ENCODE peak calls at places on chromosome 3, in four cellular contexts. One of them, this sample, is unnamed.

GRCh38 chr3:133600682-133601081 is 27.2 kb downstream of the CDV3 start:
- DNase-seq in HCT116: no peak
- DNase-seq in SK-N-SH: no peak
- DNase-seq in GM23248: no peak
- DNase-seq in this sample: no peak

GRCh38 chr3:127448161-127448561 is 142.4 kb downstream of the TPRA1 start:
- DNase-seq in SK-N-SH: peak; percentile 52
- DNase-seq in HCT116: no peak
- DNase-seq in GM23248: peak; percentile 14
- DNase-seq in this sample: no peak

GRCh38 chr3:18795078-18795477 is 353.2 kb upstream of the KCNH8 start:
- DNase-seq in GM23248: no peak
- DNase-seq in HCT116: no peak
- DNase-seq in SK-N-SH: no peak
- DNase-seq in this sample: no peak

GRCh38 chr3:165946360-165946759 is 109.1 kb upstream of the BCHE start:
- DNase-seq in HCT116: no peak
- DNase-seq in SK-N-SH: no peak
- DNase-seq in GM23248: no peak
- DNase-seq in this sample: no peak

GRCh38 chr3:42229266-42229941 is 36.6 kb downstream of the CCK start:
- DNase-seq in SK-N-SH: no peak
- DNase-seq in GM23248: no peak
- DNase-seq in HCT116: no peak
- DNase-seq in this sample: no peak

GRCh38 chr3:32643354-32643753 is 41.6 kb upstream of the CNOT10 start:
- DNase-seq in HCT116: no peak
- DNase-seq in SK-N-SH: no peak
- DNase-seq in GM23248: no peak
- DNase-seq in this sample: no peak

GRCh38 chr3:86929046-86929445 is 61.9 kb downstream of the VGLL3 start:
- DNase-seq in SK-N-SH: no peak
- DNase-seq in GM23248: no peak
- DNase-seq in HCT116: no peak
- DNase-seq in this sample: no peak

GRCh38 chr3:120198305-120198878 is 86.6 kb downstream of the GPR156 start:
- DNase-seq in SK-N-SH: no peak
- DNase-seq in HCT116: peak; percentile 8
- DNase-seq in GM23248: peak; percentile 52
- DNase-seq in this sample: peak; percentile 13

GRCh38 chr3:124117486-124117885 is 125.6 kb upstream of the ROPN1 start:
- DNase-seq in SK-N-SH: no peak
- DNase-seq in HCT116: no peak
- DNase-seq in GM23248: peak; percentile 91
- DNase-seq in this sample: no peak

GRCh38 chr3:77071806-77072205 is 31.9 kb downstream of the ROBO2 start:
- DNase-seq in SK-N-SH: no peak
- DNase-seq in HCT116: no peak
- DNase-seq in GM23248: no peak
- DNase-seq in this sample: no peak

GRCh38 chr3:128489860-128490649 is 2.9 kb downstream of the GATA2 start:
- DNase-seq in GM23248: peak; percentile 73
- DNase-seq in HCT116: no peak
- DNase-seq in SK-N-SH: no peak
- DNase-seq in this sample: no peak
- H3K4me1 ChIP-seq in GM23248: peaks cover 8% of the 10 kb centered on the region
- H3K4me1 ChIP-seq in HCT116: peaks cover 27% of the 10 kb centered on the region
- H3K4me1 ChIP-seq in SK-N-SH: peaks cover 18% of the 10 kb centered on the region
- H3K4me1 ChIP-seq in this sample: no peaks in the 10 kb centered on the region

DNA sequence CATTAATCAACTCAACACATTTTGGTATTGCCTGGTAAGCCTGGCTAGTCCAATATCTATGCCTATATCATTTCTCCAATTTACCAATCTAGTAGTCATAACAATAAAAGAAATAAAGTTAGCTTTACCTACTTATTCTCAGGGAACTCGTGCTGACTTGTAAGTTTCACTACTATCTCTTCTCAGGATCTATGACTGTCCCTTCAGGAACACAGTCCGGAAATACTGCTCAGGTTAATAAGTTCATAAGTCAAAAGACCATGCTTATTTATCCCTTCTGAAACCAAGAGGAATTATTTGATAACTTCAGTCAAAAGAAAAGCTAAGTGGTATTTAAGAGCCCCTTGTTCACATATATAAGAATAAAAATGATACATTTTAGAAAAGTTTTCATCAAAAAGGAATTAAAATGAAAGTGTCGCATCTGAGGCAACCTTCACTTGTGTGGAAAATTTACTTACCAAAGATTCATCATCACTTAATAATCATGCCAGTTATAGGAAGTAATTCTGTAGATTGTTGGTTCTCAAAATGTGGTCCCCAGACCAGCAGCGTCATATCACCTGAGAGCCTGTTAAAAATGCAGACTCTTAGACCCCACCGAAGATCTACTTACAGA is 15.5 kb upstream of the THRB start:
- DNase-seq in SK-N-SH: no peak
- DNase-seq in GM23248: no peak
- DNase-seq in HCT116: no peak
- DNase-seq in this sample: no peak
- H3K36me3 ChIP-seq in SK-N-SH: no peaks in the 10 kb centered on the region
- H3K36me3 ChIP-seq in GM23248: no peaks in the 10 kb centered on the region
- H3K36me3 ChIP-seq in HCT116: no peaks in the 10 kb centered on the region
- H3K36me3 ChIP-seq in this sample: no peaks in the 10 kb centered on the region

GRCh38 chr3:171863920-171864319 is 20.8 kb downstream of the TMEM212 start:
- DNase-seq in GM23248: no peak
- DNase-seq in SK-N-SH: no peak
- DNase-seq in HCT116: no peak
- DNase-seq in this sample: no peak

GRCh38 chr3:171862993-171863521 is 19.9 kb downstream of the TMEM212 start:
- DNase-seq in SK-N-SH: no peak
- DNase-seq in GM23248: no peak
- DNase-seq in HCT116: no peak
- DNase-seq in this sample: no peak

GRCh38 chr3:171865191-171865865 is 22.2 kb downstream of the TMEM212 start:
- DNase-seq in HCT116: no peak
- DNase-seq in GM23248: peak; percentile 7
- DNase-seq in SK-N-SH: no peak
- DNase-seq in this sample: no peak

GRCh38 chr3:171862392-171862791 is 19.2 kb downstream of the TMEM212 start:
- DNase-seq in GM23248: no peak
- DNase-seq in HCT116: no peak
- DNase-seq in SK-N-SH: no peak
- DNase-seq in this sample: no peak

GRCh38 chr3:171860830-171861535 is 17.8 kb downstream of the TMEM212 start:
- DNase-seq in GM23248: peak; percentile 51
- DNase-seq in SK-N-SH: no peak
- DNase-seq in HCT116: no peak
- DNase-seq in this sample: no peak
- TF ChIP-seq EZH2phosphoT487 in GM23248: no peak
- TF ChIP-seq EZH2phosphoT487 in SK-N-SH: no peak
- TF ChIP-seq EZH2phosphoT487 in HCT116: no peak
- TF ChIP-seq EZH2phosphoT487 in this sample: no peak

DNA sequence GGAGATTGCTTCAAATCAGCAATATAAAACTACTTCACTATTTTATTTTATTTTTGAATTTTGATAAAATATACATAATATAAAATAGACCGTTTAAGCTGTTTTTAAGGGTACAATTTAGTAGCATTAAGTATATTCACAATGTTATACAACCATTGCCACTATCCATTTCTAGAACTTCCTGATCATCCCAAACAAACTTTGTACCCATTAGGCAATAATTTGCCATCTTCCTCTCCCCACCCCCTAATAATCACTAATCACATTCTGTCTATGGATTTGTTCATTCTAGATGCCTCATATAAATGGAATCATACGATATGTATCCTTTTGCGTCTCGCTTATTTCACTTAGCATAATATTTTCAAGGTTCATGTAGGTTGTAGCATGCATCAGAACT is 28.9 kb downstream of the FANCD2 start:
- DNase-seq in SK-N-SH: no peak
- DNase-seq in HCT116: no peak
- DNase-seq in GM23248: no peak
- DNase-seq in this sample: no peak
- H3K4me1 ChIP-seq in SK-N-SH: no peaks in the 10 kb centered on the region
- H3K4me1 ChIP-seq in HCT116: no peaks in the 10 kb centered on the region
- H3K4me1 ChIP-seq in GM23248: no peaks in the 10 kb centered on the region
- H3K4me1 ChIP-seq in this sample: no peaks in the 10 kb centered on the region

DNA sequence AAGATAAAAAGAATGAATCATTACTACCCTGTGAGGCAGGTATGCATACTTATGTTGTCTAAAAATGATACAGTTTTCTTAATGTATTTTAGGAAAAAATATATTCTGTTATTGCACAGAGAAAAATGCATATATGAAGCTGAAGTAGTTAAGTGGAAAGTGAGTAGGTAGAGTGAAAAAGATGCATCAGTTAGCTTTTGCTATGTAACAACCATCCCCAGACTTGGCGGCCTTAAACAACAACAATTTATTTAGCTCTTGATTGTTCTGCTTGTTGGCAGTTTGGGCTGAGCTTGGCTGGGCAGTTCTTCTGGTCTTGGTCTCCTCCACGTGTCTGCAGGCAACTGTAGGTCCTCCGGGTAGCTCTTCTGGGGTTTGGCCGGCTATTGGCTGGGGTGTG is 45.7 kb downstream of the SLC6A6 start:
- DNase-seq in GM23248: no peak
- DNase-seq in HCT116: no peak
- DNase-seq in SK-N-SH: no peak
- DNase-seq in this sample: no peak
- H3K36me3 ChIP-seq in GM23248: peaks cover 6% of the 10 kb centered on the region
- H3K36me3 ChIP-seq in HCT116: peaks cover 22% of the 10 kb centered on the region
- H3K36me3 ChIP-seq in SK-N-SH: peaks cover 49% of the 10 kb centered on the region
- H3K36me3 ChIP-seq in this sample: peaks cover 97% of the 10 kb centered on the region

GRCh38 chr3:142997330-142997729 is 4.0 kb upstream of the U2SURP start:
- DNase-seq in HCT116: no peak
- DNase-seq in GM23248: peak; percentile 31
- DNase-seq in SK-N-SH: no peak
- DNase-seq in this sample: no peak
- TF ChIP-seq EZH2phosphoT487 in HCT116: no peak
- TF ChIP-seq EZH2phosphoT487 in GM23248: no peak
- TF ChIP-seq EZH2phosphoT487 in SK-N-SH: no peak
- TF ChIP-seq EZH2phosphoT487 in this sample: no peak

GRCh38 chr3:150759947-150760346 is 3.0 kb downstream of the SIAH2 start:
- DNase-seq in SK-N-SH: no peak
- DNase-seq in HCT116: no peak
- DNase-seq in GM23248: no peak
- DNase-seq in this sample: no peak
- H3K4me1 ChIP-seq in SK-N-SH: peaks cover 17% of the 10 kb centered on the region
- H3K4me1 ChIP-seq in HCT116: peaks cover 40% of the 10 kb centered on the region
- H3K4me1 ChIP-seq in GM23248: peaks cover 42% of the 10 kb centered on the region
- H3K4me1 ChIP-seq in this sample: peaks cover 44% of the 10 kb centered on the region

DNA sequence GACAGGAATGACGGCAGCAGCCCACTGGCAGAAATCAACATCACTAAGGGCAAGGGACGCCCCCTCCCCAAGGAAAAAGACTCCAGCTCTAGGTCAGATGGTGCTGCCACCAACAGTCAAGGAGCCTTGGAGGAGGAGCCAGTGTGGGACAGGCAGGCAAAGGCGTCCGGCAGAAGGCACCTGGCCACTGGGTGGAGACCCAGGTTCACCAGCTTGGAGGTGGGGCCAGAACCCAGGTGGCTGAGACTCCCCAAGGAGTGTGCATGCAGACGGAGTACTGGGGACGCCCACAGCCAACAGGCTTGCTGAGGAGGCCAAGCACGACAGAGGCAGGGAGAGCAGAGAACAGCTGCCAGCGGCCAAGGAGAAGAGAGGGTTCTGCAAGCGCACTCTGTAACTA is 35.2 kb downstream of the PTPN23 start:
- DNase-seq in SK-N-SH: no peak
- DNase-seq in HCT116: no peak
- DNase-seq in GM23248: no peak
- DNase-seq in this sample: no peak
- H3K36me3 ChIP-seq in SK-N-SH: no peaks in the 10 kb centered on the region
- H3K36me3 ChIP-seq in HCT116: peaks cover 16% of the 10 kb centered on the region
- H3K36me3 ChIP-seq in GM23248: no peaks in the 10 kb centered on the region
- H3K36me3 ChIP-seq in this sample: peaks cover 78% of the 10 kb centered on the region